ENCODE peak calls at places on chromosomes 12 and 14, in ten cellular contexts. W, U, B, C, O, L, I, N, M and Q are unnamed samples.
A peak's percentile ranks its signal among the peaks of the same experiment; 100 is the strongest.

GRCh38 chr12:40137252-40137651 is 31.4 kb upstream of the SLC2A13 start:
- DNase-seq in W (peak; percentile 44), U (peak; percentile 21), B (no peak), C (peak; percentile 13), O (no peak), L (no peak), I (peak; percentile 6), N (no peak), M (no peak), Q (no peak)

GRCh38 chr14:59020382-59020781 is 168.1 kb upstream of the DAAM1 start:
- DNase-seq in W (peak; percentile 49), U (peak; percentile 61), B (no peak), C (no peak), O (no peak), L (no peak), I (peak; percentile 46), N (peak; percentile 23), M (no peak), Q (no peak)

GRCh38 chr12:27896419-27896990 is 76.0 kb downstream of the PTHLH start:
- DNase-seq in W (no peak), U (no peak), B (no peak), C (peak; percentile 34), O (no peak), L (no peak), I (no peak), N (no peak), M (no peak), Q (no peak)

GRCh38 chr14:74571901-74572828 is 39.9 kb downstream of the LTBP2 start:
- DNase-seq in W (peak; percentile 100), U (peak; percentile 97), B (no peak), C (no peak), O (peak; percentile 75), L (no peak), I (peak; percentile 100), N (peak; percentile 100), M (peak; percentile 99), Q (no peak)

GRCh38 chr12:25054076-25054782 is 105.3 kb upstream of the BCAT1 start:
- DNase-seq in W (no peak), U (no peak), B (no peak), C (no peak), O (no peak), L (no peak), I (no peak), N (peak; percentile 23), M (no peak), Q (no peak)

GRCh38 chr12:96054262-96054645 is 18.9 kb upstream of the LTA4H start:
- DNase-seq in W (no peak), U (no peak), B (no peak), C (no peak), O (no peak), L (no peak), I (no peak), N (no peak), M (no peak), Q (no peak)

GRCh38 chr12:32240833-32241232 is 134.2 kb downstream of the BICD1 start:
- DNase-seq in W (peak; percentile 39), U (peak; percentile 80), B (no peak), C (no peak), O (no peak), L (no peak), I (peak; percentile 41), N (peak; percentile 60), M (no peak), Q (no peak)

GRCh38 chr12:89244536-89244935 is 107.8 kb downstream of the DUSP6 start:
- DNase-seq in W (peak; percentile 20), U (no peak), B (no peak), C (peak; percentile 48), O (no peak), L (no peak), I (peak; percentile 64), N (peak; percentile 61), M (no peak), Q (no peak)

GRCh38 chr14:25102788-25103187 is 52.8 kb upstream of the STXBP6 start:
- DNase-seq in W (no peak), U (no peak), B (no peak), C (no peak), O (no peak), L (no peak), I (no peak), N (no peak), M (no peak), Q (no peak)

GRCh38 chr14:64807588-64807987 is 72.1 kb downstream of the SPTB start:
- DNase-seq in W (no peak), U (no peak), B (peak; percentile 76), C (no peak), O (no peak), L (no peak), I (no peak), N (no peak), M (no peak), Q (no peak)

GRCh38 chr12:66900616-66901015 is 221.7 kb upstream of the GRIP1 start:
- DNase-seq in W (no peak), U (no peak), B (no peak), C (no peak), O (no peak), L (no peak), I (no peak), N (peak; percentile 4), M (no peak), Q (no peak)

GRCh38 chr12:128140551-128140950 is 126.4 kb upstream of the TMEM132C start:
- DNase-seq in W (no peak), U (no peak), B (no peak), C (no peak), O (no peak), L (no peak), I (no peak), N (no peak), M (no peak), Q (no peak)

GRCh38 chr14:102092806-102093205 is 6.0 kb upstream of the HSP90AA1 start:
- DNase-seq in W (no peak), U (no peak), B (no peak), C (no peak), O (no peak), L (no peak), I (no peak), N (no peak), M (no peak), Q (no peak)

GRCh38 chr14:100422556-100423420 is 99.6 kb downstream of the SLC25A47 start:
- DNase-seq in W (peak; percentile 69), U (peak; percentile 37), B (no peak), C (no peak), O (no peak), L (no peak), I (peak; percentile 49), N (peak; percentile 56), M (no peak), Q (no peak)

GRCh38 chr12:68870443-68870842 is 62.5 kb downstream of the MDM2 start:
- DNase-seq in W (no peak), U (no peak), B (no peak), C (no peak), O (no peak), L (no peak), I (no peak), N (no peak), M (no peak), Q (no peak)

GRCh38 chr14:103121161-103121845 is 2.0 kb upstream of the TNFAIP2 start:
- DNase-seq in W (peak; percentile 44), U (peak; percentile 25), B (peak; percentile 64), C (no peak), O (no peak), L (peak; percentile 53), I (no peak), N (no peak), M (no peak), Q (no peak)

GRCh38 chr12:18135086-18135485 is 45.1 kb upstream of the RERGL start:
- DNase-seq in W (peak; percentile 28), U (no peak), B (no peak), C (no peak), O (no peak), L (no peak), I (no peak), N (no peak), M (no peak), Q (no peak)

GRCh38 chr12:56206373-56207166 is 15.2 kb downstream of the RNF41 start:
- DNase-seq in W (peak; percentile 69), U (peak; percentile 70), B (peak; percentile 43), C (no peak), O (no peak), L (peak; percentile 88), I (peak; percentile 54), N (peak; percentile 54), M (no peak), Q (no peak)

GRCh38 chr12:109582636-109583035 is 9.0 kb downstream of the MVK start:
- DNase-seq in W (no peak), U (no peak), B (peak; percentile 56), C (no peak), O (no peak), L (peak; percentile 57), I (no peak), N (no peak), M (no peak), Q (no peak)

GRCh38 chr12:133081408-133081806 is 684 bp downstream of the ZNF140 start:
- DNase-seq in W (no peak), U (no peak), B (no peak), C (peak; percentile 16), O (no peak), L (no peak), I (no peak), N (no peak), M (no peak), Q (no peak)

GRCh38 chr12:42104087-42104486 is 40.6 kb downstream of the GXYLT1 start:
- DNase-seq in W (no peak), U (no peak), B (no peak), C (no peak), O (no peak), L (no peak), I (no peak), N (no peak), M (no peak), Q (no peak)
- TF ChIP-seq CTCF in W (peak; percentile 26), U (peak; percentile 15), B (peak; percentile 33), C (peak; percentile 3), O (no peak), L (no peak), I (peak; percentile 35), N (peak; percentile 31), M (no peak), Q (no peak)

GRCh38 chr12:47139010-47139681 is 59.4 kb upstream of the AMIGO2 start:
- DNase-seq in W (no peak), U (no peak), B (no peak), C (no peak), O (no peak), L (no peak), I (no peak), N (no peak), M (no peak), Q (no peak)
- TF ChIP-seq CTCF in W (no peak), U (no peak), B (no peak), C (no peak), O (no peak), L (no peak), I (no peak), N (no peak), M (no peak), Q (no peak)

GRCh38 chr14:23568600-23569310 is 1.2 kb upstream of the AP1G2 start:
- DNase-seq in W (no peak), U (peak; percentile 39), B (no peak), C (no peak), O (no peak), L (peak; percentile 66), I (no peak), N (no peak), M (no peak), Q (no peak)
- TF ChIP-seq CTCF in W (peak; percentile 16), U (peak; percentile 17), B (peak; percentile 19), C (peak; percentile 66), O (peak; percentile 62), L (peak; percentile 70), I (peak; percentile 29), N (peak; percentile 34), M (peak; percentile 57), Q (peak; percentile 17)

GRCh38 chr12:48105867-48106563 is at the start of gene SENP1:
- DNase-seq in W (peak; percentile 80), U (peak; percentile 95), B (peak; percentile 90), C (peak; percentile 96), O (peak; percentile 58), L (peak; percentile 93), I (peak; percentile 81), N (peak; percentile 87), M (peak; percentile 25), Q (peak; percentile 87)
- TF ChIP-seq CTCF in W (peak; percentile 10), U (peak; percentile 12), B (peak; percentile 56), C (no peak), O (no peak), L (no peak), I (no peak), N (peak; percentile 19), M (peak; percentile 7), Q (no peak)